ENCODE peak calls at places on chromosomes 5 and 9, in four cellular contexts. Z is ovary, U is progenitor cell of endocrine pancreas, D is H9. F is an unnamed sample.

GRCh38 chr5:65830856-65831255 is 95.5 kb upstream of the ERBIN start:
- DNase-seq in Z (no peak), U (no peak), D (no peak), F (no peak)

GRCh38 chr9:114031037-114031436 is 47.1 kb downstream of the AMBP start:
- DNase-seq in Z (no peak), U (no peak), D (no peak), F (no peak)

GRCh38 chr9:120402741-120403542 is 177.0 kb downstream of the CDK5RAP2 start:
- DNase-seq in Z (no peak), U (no peak), D (no peak), F (no peak)

GRCh38 chr9:120876842-120877240 is at the start of gene PHF19:
- DNase-seq in Z (peak; percentile 58), U (no peak), D (no peak), F (no peak)

GRCh38 chr5:158163836-158164572 is 305.1 kb upstream of the CLINT1 start:
- DNase-seq in Z (no peak), U (no peak), D (no peak), F (no peak)

GRCh38 chr9:124077915-124078572 is 66.5 kb downstream of the LHX2 start:
- DNase-seq in Z (no peak), U (no peak), D (no peak), F (no peak)

GRCh38 chr5:2996687-2997086 is 245.2 kb upstream of the IRX2 start:
- DNase-seq in Z (no peak), U (no peak), D (no peak), F (no peak)

GRCh38 chr9:74001382-74001781 is 495.8 kb upstream of the RORB start:
- DNase-seq in Z (no peak), U (no peak), D (no peak), F (no peak)

GRCh38 chr9:115267788-115268187 is 149.8 kb upstream of the TNC start:
- DNase-seq in Z (no peak), U (no peak), D (no peak), F (no peak)

GRCh38 chr5:124990723-124991122 is 244.3 kb upstream of the ZNF608 start:
- DNase-seq in Z (no peak), U (no peak), D (no peak), F (no peak)

GRCh38 chr9:128409998-128410397 is 10.7 kb upstream of the CERCAM start:
- DNase-seq in Z (no peak), U (no peak), D (no peak), F (peak; percentile 60)
- TF ChIP-seq CTCF in Z (no peak), U (peak; percentile 13), D (peak; percentile 50), F (peak; percentile 51)

DNA sequence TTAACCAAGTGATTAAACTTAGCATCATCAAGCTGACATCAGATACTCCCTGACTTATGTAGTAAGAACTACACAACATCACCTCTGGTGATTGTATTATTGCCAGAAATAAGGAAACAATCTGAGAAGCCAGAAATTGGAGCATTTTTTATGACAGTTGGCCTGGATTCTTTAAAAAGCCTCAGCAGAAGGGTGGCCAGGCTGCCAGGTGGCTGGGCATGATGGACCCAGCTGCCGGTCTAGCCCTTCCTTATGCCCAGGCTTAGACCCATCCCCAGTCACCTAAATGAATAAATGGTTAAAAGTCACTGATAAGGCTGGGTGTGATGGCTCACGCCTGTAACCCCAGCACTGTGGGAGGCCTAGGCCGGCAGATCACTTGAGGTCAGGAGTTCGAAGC is 12.8 kb downstream of the OR1K1 start:
- DNase-seq in Z (no peak), U (no peak), D (no peak), F (no peak)
- TF ChIP-seq CTCF in Z (no peak), U (no peak), D (no peak), F (no peak)

GRCh38 chr9:6048039-6048438 is 32.6 kb upstream of the RANBP6 start:
- DNase-seq in Z (no peak), U (no peak), D (no peak), F (no peak)

GRCh38 chr9:6047020-6047419 is 31.6 kb upstream of the RANBP6 start:
- DNase-seq in Z (no peak), U (no peak), D (no peak), F (no peak)

GRCh38 chr9:6052520-6052919 is 37.1 kb upstream of the RANBP6 start:
- DNase-seq in Z (no peak), U (no peak), D (no peak), F (no peak)

GRCh38 chr9:6051511-6051950 is 36.1 kb upstream of the RANBP6 start:
- DNase-seq in Z (no peak), U (no peak), D (no peak), F (no peak)

DNA sequence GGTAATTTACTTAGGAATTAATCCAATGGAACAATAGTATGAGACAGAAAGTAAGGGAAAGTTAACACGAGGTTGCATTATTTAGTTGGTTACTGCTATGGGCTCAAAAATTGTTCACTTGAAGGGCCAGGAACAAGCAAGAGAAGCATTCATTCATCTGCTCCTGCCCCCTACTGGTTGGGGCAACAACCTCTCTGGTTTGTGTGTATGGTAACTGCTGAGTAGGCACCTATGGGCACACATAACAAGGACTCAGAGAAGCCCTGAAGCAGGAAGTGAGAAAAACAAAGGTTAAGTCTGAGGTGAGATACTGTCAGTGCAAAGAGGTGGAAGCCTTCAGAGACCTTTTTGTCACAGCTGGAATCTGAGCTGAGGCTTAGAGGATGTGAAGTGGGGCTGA is 34.4 kb upstream of the RANBP6 start:
- DNase-seq in Z (no peak), U (no peak), D (peak; percentile 60), F (no peak)
- TF ChIP-seq CTCF in Z (no peak), U (no peak), D (peak; percentile 66), F (peak; percentile 39)

GRCh38 chr5:139864716-139865483 is 69.3 kb downstream of the PSD2 start:
- DNase-seq in Z (peak; percentile 20), U (no peak), D (no peak), F (no peak)
- TF ChIP-seq CTCF in Z (no peak), U (no peak), D (no peak), F (no peak)

DNA sequence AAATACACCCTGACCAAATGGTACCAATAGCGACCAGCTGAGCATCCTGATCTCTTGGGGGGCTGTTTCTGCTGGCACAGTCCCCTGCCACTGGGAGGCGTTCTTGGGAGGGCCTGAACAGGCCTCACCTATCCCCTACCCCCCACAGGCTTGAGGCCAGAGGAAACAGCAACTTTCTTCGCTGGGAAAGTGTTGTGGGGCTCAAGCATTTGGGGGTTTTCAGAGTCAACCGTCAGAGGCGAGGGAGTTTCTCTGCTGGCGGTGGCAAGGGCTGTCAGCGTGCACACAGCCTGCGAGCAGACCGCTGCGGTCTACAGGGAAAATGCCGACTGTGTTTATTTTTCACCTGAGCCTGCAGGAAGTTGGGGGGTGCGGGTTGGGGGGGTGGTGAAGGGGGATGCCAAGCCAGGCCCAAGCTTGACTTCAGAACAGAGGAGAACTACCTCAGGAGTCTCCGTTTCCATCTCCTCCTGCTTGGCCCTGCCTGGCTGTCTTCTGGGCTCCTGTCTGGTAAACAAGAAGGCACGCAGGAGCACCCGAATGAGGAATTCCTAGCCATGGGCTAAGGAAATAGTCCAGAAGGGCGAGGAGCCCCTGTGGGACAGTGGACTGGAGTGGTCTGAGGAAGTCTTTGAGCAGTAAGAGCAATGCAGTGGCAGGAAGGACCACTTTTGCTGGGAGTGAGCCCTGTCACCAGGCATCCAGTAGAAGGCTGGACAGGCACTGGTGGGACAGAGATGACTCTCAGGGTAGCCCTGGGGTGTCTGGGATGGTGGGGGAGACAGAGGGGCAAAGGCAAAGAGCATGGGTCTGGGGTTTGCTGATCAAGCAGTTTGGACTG is 18.1 kb downstream of the TCF7 start:
- DNase-seq in Z (no peak), U (no peak), D (peak; percentile 54), F (no peak)
- TF ChIP-seq CTCF in Z (no peak), U (no peak), D (peak; percentile 52), F (no peak)

DNA sequence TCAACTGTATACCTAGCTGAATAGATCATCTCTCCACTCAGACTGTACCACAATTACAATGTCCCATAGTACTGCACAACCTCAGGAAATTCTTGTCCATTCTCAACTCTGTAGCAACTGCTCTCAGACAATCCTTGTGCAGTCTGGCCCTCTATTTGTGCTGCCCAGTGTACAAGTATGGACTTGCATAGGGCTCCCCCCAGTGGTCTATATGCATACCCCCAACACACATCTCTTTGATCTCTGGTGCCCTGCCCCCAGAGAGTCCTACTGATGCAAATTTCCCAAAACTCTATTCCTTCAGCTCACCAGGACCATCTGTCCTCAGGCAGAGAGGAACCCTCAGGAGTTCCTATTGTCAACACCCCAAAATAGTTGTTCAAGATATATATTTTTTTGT is 205.3 kb downstream of the SLCO4C1 start:
- DNase-seq in Z (no peak), U (peak; percentile 12), D (no peak), F (peak; percentile 71)
- TF ChIP-seq CTCF in Z (no peak), U (peak; percentile 72), D (peak; percentile 63), F (peak; percentile 82)

F was measured in WERI-Rb-1.